ENCODE peak calls at places on chromosomes 6 and 20, in nine cellular contexts. F is vagina, H is HL-60, I is Panc1, Q is HCT116, P is GM23338, S is breast epithelium, D is sigmoid colon, M is transverse colon. X is an unnamed sample.

GRCh38 chr6:13156381-13156780 is 172.0 kb downstream of the TBC1D7 start:
- DNase-seq in F (no peak), H (no peak), I (no peak), Q (no peak), P (no peak), S (no peak), D (no peak), M (no peak), X (no peak)

GRCh38 chr6:106069478-106069877 is 16.7 kb upstream of the PRDM1 start:
- DNase-seq in F (no peak), H (no peak), I (no peak), Q (no peak), P (no peak), S (peak), D (no peak), M (no peak), X (peak)

GRCh38 chr6:155273438-155273837 is 9.6 kb downstream of the CLDN20 start:
- DNase-seq in F (no peak), H (no peak), I (no peak), Q (no peak), P (peak), S (no peak), D (no peak), M (no peak), X (no peak)

GRCh38 chr6:122718616-122719015 is 60.9 kb upstream of the FABP7 start:
- DNase-seq in F (no peak), H (no peak), I (no peak), Q (no peak), P (no peak), S (no peak), D (no peak), M (no peak), X (no peak)

GRCh38 chr6:149208071-149208670 is 109.3 kb upstream of the TAB2 start:
- DNase-seq in F (no peak), H (no peak), I (no peak), Q (no peak), P (no peak), S (no peak), D (no peak), M (no peak), X (no peak)

GRCh38 chr6:12254228-12254627 is 35.9 kb upstream of the EDN1 start:
- DNase-seq in F (no peak), H (no peak), I (no peak), Q (no peak), P (no peak), S (no peak), D (no peak), M (no peak), X (no peak)

GRCh38 chr6:7535498-7535897 is 6.0 kb upstream of the DSP start:
- DNase-seq in F (no peak), H (no peak), I (no peak), Q (no peak), P (no peak), S (no peak), D (no peak), M (no peak), X (no peak)

GRCh38 chr6:32622545-32623401 is 14.4 kb upstream of the HLA-DQA1 start:
- DNase-seq in F (no peak), H (peak), I (no peak), Q (no peak), P (peak), S (no peak), D (no peak), M (no peak), X (no peak)

GRCh38 chr6:63236398-63236817 is 25.1 kb downstream of the FKBP1C start:
- DNase-seq in F (no peak), H (peak), I (no peak), Q (no peak), P (peak), S (no peak), D (no peak), M (no peak), X (no peak)

GRCh38 chr20:51837436-51837835 is 35.1 kb upstream of the SALL4 start:
- DNase-seq in F (no peak), H (no peak), I (no peak), Q (no peak), P (no peak), S (no peak), D (no peak), M (no peak), X (no peak)

GRCh38 chr6:31728767-31729514 is at the start of gene DDAH2:
- DNase-seq in F (no peak), H (no peak), I (no peak), Q (no peak), P (no peak), S (no peak), D (no peak), M (peak), X (no peak)

GRCh38 chr6:26032387-26033131 is 54.7 kb upstream of the HFE start:
- DNase-seq in F (no peak), H (peak), I (no peak), Q (no peak), P (peak), S (no peak), D (no peak), M (peak), X (no peak)

GRCh38 chr6:39565948-39566347 is 159.3 kb downstream of the KIF6 start:
- DNase-seq in F (no peak), H (no peak), I (no peak), Q (no peak), P (no peak), S (no peak), D (no peak), M (no peak), X (no peak)

GRCh38 chr6:44661221-44661609 is 273.7 kb downstream of the CDC5L start:
- DNase-seq in F (no peak), H (no peak), I (no peak), Q (no peak), P (no peak), S (peak), D (no peak), M (no peak), X (no peak)

GRCh38 chr6:98834060-98835031 is at the start of gene POU3F2:
- DNase-seq in F (no peak), H (peak), I (no peak), Q (no peak), P (peak), S (no peak), D (peak), M (peak), X (peak)
- TF ChIP-seq POLR2AphosphoS5 in F (no peak), H (no peak), I (no peak), Q (no peak), P (no peak), S (no peak), D (no peak), M (no peak), X (no peak)

GRCh38 chr20:59751075-59751711 is 146.9 kb downstream of the PHACTR3 start:
- DNase-seq in F (no peak), H (peak), I (peak), Q (peak), P (peak), S (peak), D (peak), M (peak), X (peak)
- TF ChIP-seq CTCF in F (peak), H (peak), I (peak), Q (peak), P (peak), S (peak), D (peak), M (peak), X (peak)

GRCh38 chr20:14335122-14335521 is 2.3 kb downstream of the FLRT3 start:
- DNase-seq in F (no peak), H (no peak), I (no peak), Q (no peak), P (no peak), S (no peak), D (no peak), M (no peak), X (no peak)
- H3K4me3 ChIP-seq in F (peak), H (no peak), I (no peak), Q (no peak), P (no peak), S (no peak), D (peak), M (no peak), X (peak)

DNA sequence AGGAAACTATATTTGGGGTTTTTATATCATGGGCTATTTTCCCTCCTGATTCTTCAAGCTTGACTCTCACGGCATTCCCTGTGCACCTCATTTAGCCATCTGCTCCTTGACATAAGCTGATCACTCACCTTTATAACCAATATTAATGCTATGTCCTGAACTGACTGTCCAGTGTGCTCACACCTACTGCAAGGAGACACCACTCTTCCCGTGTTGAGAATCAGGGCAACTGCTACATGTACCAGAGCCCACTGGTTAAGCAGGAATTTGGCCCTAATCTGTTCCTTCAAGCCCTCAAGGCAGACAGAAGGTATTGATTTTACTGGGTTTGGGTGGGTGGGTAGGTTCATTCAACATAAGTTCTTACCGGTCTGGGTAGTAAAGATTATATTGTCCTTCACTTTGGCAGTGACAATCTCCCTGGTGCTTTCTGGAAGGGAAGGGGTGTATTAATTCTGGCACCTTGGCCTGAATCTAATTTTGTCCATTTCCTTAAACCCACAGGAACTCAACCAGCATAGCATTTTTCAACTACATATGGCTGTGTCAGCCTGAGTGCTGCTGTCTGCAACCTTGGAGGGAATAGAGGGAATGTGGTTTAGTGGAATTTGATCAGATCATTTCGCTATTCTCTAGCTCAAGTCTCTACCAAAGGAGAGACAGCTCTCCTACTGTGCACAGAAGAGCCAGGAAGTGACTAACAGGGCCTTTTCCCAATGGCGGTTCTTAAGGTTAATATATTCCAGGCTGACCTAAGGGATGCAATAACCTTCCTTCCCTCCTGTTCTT is 293.2 kb downstream of the BTBD9 start:
- DNase-seq in F (no peak), H (no peak), I (no peak), Q (no peak), P (peak), S (no peak), D (no peak), M (no peak), X (no peak)
- TF ChIP-seq POLR2AphosphoS5 in F (no peak), H (no peak), I (no peak), Q (no peak), P (no peak), S (no peak), D (no peak), M (no peak), X (no peak)

GRCh38 chr6:111377558-111378120 is 105.4 kb downstream of the REV3L start:
- DNase-seq in F (no peak), H (no peak), I (no peak), Q (no peak), P (no peak), S (no peak), D (no peak), M (no peak), X (no peak)
- TF ChIP-seq CTCF in F (no peak), H (no peak), I (no peak), Q (no peak), P (no peak), S (no peak), D (no peak), M (no peak), X (no peak)

GRCh38 chr6:48068326-48069191 is 42.4 kb downstream of the PTCHD4 start:
- DNase-seq in F (no peak), H (no peak), I (no peak), Q (no peak), P (peak), S (no peak), D (no peak), M (no peak), X (no peak)
- H3K4me3 ChIP-seq in F (peak), H (no peak), I (peak), Q (no peak), P (peak), S (peak), D (peak), M (no peak), X (peak)

GRCh38 chr20:46354207-46354555 is 45.9 kb upstream of the CDH22 start:
- DNase-seq in F (no peak), H (no peak), I (no peak), Q (no peak), P (no peak), S (no peak), D (no peak), M (no peak), X (no peak)

GRCh38 chr20:46355778-46356177 is 47.5 kb upstream of the CDH22 start:
- DNase-seq in F (no peak), H (no peak), I (no peak), Q (no peak), P (no peak), S (no peak), D (no peak), M (no peak), X (no peak)

GRCh38 chr20:46356195-46357029 is 48.1 kb upstream of the CDH22 start:
- DNase-seq in F (no peak), H (no peak), I (no peak), Q (no peak), P (no peak), S (no peak), D (no peak), M (no peak), X (no peak)

GRCh38 chr20:46353506-46354206 is 45.4 kb upstream of the CDH22 start:
- DNase-seq in F (no peak), H (no peak), I (no peak), Q (no peak), P (no peak), S (no peak), D (no peak), M (no peak), X (no peak)

GRCh38 chr20:46354920-46355654 is 46.8 kb upstream of the CDH22 start:
- DNase-seq in F (no peak), H (no peak), I (no peak), Q (no peak), P (no peak), S (no peak), D (no peak), M (no peak), X (no peak)
- TF ChIP-seq POLR2AphosphoS5 in F (no peak), H (peak), I (no peak), Q (no peak), P (no peak), S (no peak), D (no peak), M (no peak), X (no peak)

DNA sequence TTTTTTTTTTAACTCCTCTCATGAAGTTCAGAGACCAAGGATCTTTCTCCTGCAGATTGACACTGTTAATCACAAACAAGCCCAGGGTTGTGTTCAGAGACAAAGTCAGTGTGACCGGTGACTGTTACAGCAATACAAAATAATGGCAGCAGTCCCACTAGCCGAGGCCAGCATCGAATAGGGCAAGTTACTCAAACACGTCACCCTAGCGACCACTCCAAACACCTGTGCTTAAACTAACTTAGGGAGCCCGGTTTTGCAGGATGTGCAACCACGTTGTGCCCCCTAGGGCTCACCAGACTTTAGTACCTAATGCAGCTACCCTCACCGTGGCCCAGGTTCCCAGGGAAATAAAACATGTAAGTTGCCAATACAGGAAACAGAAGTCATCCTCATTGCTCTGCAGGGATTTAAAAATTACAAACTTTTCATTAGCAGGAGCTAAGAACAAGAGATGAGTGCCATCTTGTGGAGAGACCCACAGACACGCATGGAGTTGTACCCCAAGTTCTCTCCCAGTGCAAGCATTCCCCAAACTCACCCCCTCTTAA is 38.1 kb downstream of the FAM50B start:
- DNase-seq in F (no peak), H (no peak), I (no peak), Q (no peak), P (peak), S (no peak), D (no peak), M (no peak), X (no peak)
- TF ChIP-seq CTCF in F (no peak), H (no peak), I (peak), Q (peak), P (peak), S (peak), D (no peak), M (peak), X (no peak)

X was measured in stomach.